ENCODE peak calls at places on chromosome 22, in five cellular contexts. Q is HEK293T; P is H9; D is naive thymus-derived CD4-positive, alpha-beta T cell; U is Karpas-422. J is an unnamed sample.

GRCh38 chr22:50600541-50600940 is at the start of gene MAPK8IP2:
- DNase-seq in Q (peak; percentile 70), P (no peak), D (no peak), U (no peak), J (peak; percentile 42)

GRCh38 chr22:22888509-22889353 is 1.1 kb downstream of the IGLL5 start:
- DNase-seq in Q (no peak), P (no peak), D (peak; percentile 16), U (no peak), J (no peak)

GRCh38 chr22:29370556-29370955 is 17.8 kb downstream of the AP1B1 start:
- DNase-seq in Q (no peak), P (peak; percentile 39), D (no peak), U (no peak), J (no peak)

GRCh38 chr22:24432059-24432853 is 4.9 kb downstream of the ADORA2A start:
- DNase-seq in Q (no peak), P (no peak), D (no peak), U (peak; percentile 86), J (peak; percentile 63)

GRCh38 chr22:30027169-30027568 is 53.1 kb upstream of the HORMAD2 start:
- DNase-seq in Q (no peak), P (no peak), D (no peak), U (no peak), J (no peak)

GRCh38 chr22:27212617-27213177 is 555.3 kb downstream of the MIAT start:
- DNase-seq in Q (peak; percentile 72), P (no peak), D (no peak), U (peak; percentile 54), J (peak; percentile 89)

GRCh38 chr22:41526802-41527799 is 17.2 kb downstream of the POLR3H start:
- DNase-seq in Q (peak; percentile 67), P (peak; percentile 63), D (peak; percentile 70), U (peak; percentile 90), J (peak; percentile 85)

GRCh38 chr22:36136475-36136874 is 24.1 kb downstream of the APOL3 start:
- DNase-seq in Q (no peak), P (no peak), D (no peak), U (no peak), J (peak; percentile 59)